ENCODE peak calls at places on chromosomes 7 and 10, in six cellular contexts. L, X, D, Z, F and O are unnamed samples.

GRCh38 chr7:66894463-66895080 is 26.5 kb upstream of the TMEM248 start:
- DNase-seq in Z (peak), L (peak), F (no peak), X (peak), D (peak), O (peak)

GRCh38 chr7:107989618-107990373 is 13.2 kb downstream of the LAMB1 start:
- DNase-seq in F (no peak), Z (no peak), L (peak), D (no peak), X (no peak), O (peak)

GRCh38 chr10:132575320-132576201 is 38.0 kb downstream of the INPP5A start:
- DNase-seq in X (no peak), L (peak), F (no peak), D (no peak), Z (no peak), O (peak)

GRCh38 chr10:45404087-45404769 is 30.2 kb downstream of the ALOX5 start:
- DNase-seq in L (no peak), D (no peak), Z (no peak), F (peak), X (no peak), O (no peak)

GRCh38 chr7:35749548-35749947 is 51.3 kb upstream of the SEPTIN7 start:
- DNase-seq in L (peak), X (no peak), D (no peak), F (peak), Z (no peak), O (peak)

GRCh38 chr10:44339218-44339617 is 45.7 kb downstream of the CXCL12 start:
- DNase-seq in L (peak), F (peak), X (no peak), Z (no peak), D (no peak), O (no peak)

GRCh38 chr10:100364735-100365391 is 17.8 kb downstream of the SCD start:
- DNase-seq in Z (peak), F (no peak), D (no peak), X (no peak), L (peak), O (peak)

GRCh38 chr10:80532571-80532970 is 5.1 kb upstream of the SH2D4B start:
- DNase-seq in L (no peak), F (no peak), X (no peak), Z (no peak), D (no peak), O (no peak)

GRCh38 chr7:142300689-142301088 is 42.8 kb upstream of the PRSS58 start:
- DNase-seq in D (no peak), L (no peak), X (peak), Z (peak), F (no peak), O (no peak)

GRCh38 chr7:80439894-80440811 is 71.7 kb downstream of the GNAT3 start:
- DNase-seq in Z (no peak), D (no peak), X (no peak), F (no peak), L (peak), O (peak)

GRCh38 chr7:138370956-138371355 is 89.1 kb upstream of the TRIM24 start:
- DNase-seq in D (no peak), X (no peak), L (no peak), F (no peak), Z (no peak), O (no peak)

GRCh38 chr7:154853727-154854095 is 149.2 kb downstream of the PAXIP1 start:
- DNase-seq in X (no peak), Z (no peak), F (peak), D (no peak), L (no peak), O (peak)

GRCh38 chr10:116044722-116045374 is 228.2 kb downstream of the GFRA1 start:
- DNase-seq in L (no peak), D (no peak), F (no peak), X (no peak), Z (no peak), O (peak)

GRCh38 chr7:129665013-129665401 is 53.5 kb downstream of the NRF1 start:
- DNase-seq in Z (peak), X (peak), F (peak), D (no peak), L (peak), O (peak)

GRCh38 chr7:43650457-43651052 is 67.6 kb downstream of the STK17A start:
- DNase-seq in L (peak), Z (no peak), D (no peak), X (no peak), F (no peak), O (peak)

GRCh38 chr7:148883233-148884048 is 650 bp downstream of the EZH2 start:
- DNase-seq in Z (no peak), X (no peak), F (no peak), L (no peak), D (peak), O (peak)

GRCh38 chr10:92822964-92823363 is 25.4 kb upstream of the EXOC6 start:
- DNase-seq in F (no peak), L (peak), Z (no peak), D (no peak), X (no peak), O (peak)

GRCh38 chr10:101489355-101489754 is 98.7 kb downstream of the POLL start:
- DNase-seq in X (no peak), L (peak), Z (no peak), D (no peak), F (no peak), O (peak)

GRCh38 chr7:149788300-149788851 is 15.0 kb upstream of the ZNF467 start:
- DNase-seq in L (no peak), F (no peak), X (no peak), D (no peak), Z (no peak), O (no peak)

GRCh38 chr7:138429577-138430250 is 30.3 kb upstream of the TRIM24 start:
- DNase-seq in L (no peak), Z (no peak), D (no peak), X (no peak), F (no peak), O (no peak)

GRCh38 chr7:100888988-100889760 is at the start of gene UFSP1:
- DNase-seq in X (no peak), L (no peak), D (no peak), Z (peak), F (peak), O (no peak)

GRCh38 chr7:155002411-155003214 is at the start of gene PAXIP1:
- DNase-seq in F (peak), Z (peak), X (no peak), L (peak), D (peak), O (peak)

GRCh38 chr7:79653136-79653631 is 199.7 kb upstream of the MAGI2 start:
- DNase-seq in D (no peak), F (no peak), L (peak), X (no peak), Z (no peak), O (no peak)

GRCh38 chr7:1192171-1192676 is 32.2 kb upstream of the ZFAND2A start:
- DNase-seq in F (no peak), Z (no peak), D (no peak), X (no peak), L (peak), O (peak)

GRCh38 chr10:57624856-57625592 is 642.7 kb downstream of the IPMK start:
- DNase-seq in L (no peak), F (no peak), Z (no peak), X (no peak), D (no peak), O (no peak)
- H4K91ac ChIP-seq in L (no peak), F (no peak), Z (no peak), X (no peak), D (no peak), O (no peak)

GRCh38 chr7:94907026-94907419 is 371 bp upstream of the PPP1R9A start:
- DNase-seq in L (no peak), D (no peak), Z (no peak), X (no peak), F (no peak), O (no peak)

GRCh38 chr7:94906035-94906796 is 1.2 kb upstream of the PPP1R9A start:
- DNase-seq in Z (no peak), X (no peak), F (peak), L (no peak), D (no peak), O (no peak)

GRCh38 chr7:94907420-94908203 is at the start of gene PPP1R9A:
- DNase-seq in X (peak), D (peak), F (no peak), Z (peak), L (no peak), O (peak)

GRCh38 chr7:94909023-94909466 is 1.7 kb downstream of the PPP1R9A start:
- DNase-seq in L (no peak), D (peak), X (no peak), Z (no peak), F (no peak), O (no peak)

GRCh38 chr7:94908204-94909022 is 1.0 kb downstream of the PPP1R9A start:
- DNase-seq in Z (peak), D (peak), X (peak), F (peak), L (no peak), O (peak)
- H2BK120ac ChIP-seq in Z (no peak), D (no peak), X (peak), F (no peak), L (no peak), O (no peak)

GRCh38 chr10:130233426-130233825 is 97.2 kb downstream of the GLRX3 start:
- DNase-seq in F (no peak), X (no peak), L (no peak), D (no peak), Z (no peak), O (no peak)

GRCh38 chr10:130230611-130231010 is 94.4 kb downstream of the GLRX3 start:
- DNase-seq in X (no peak), Z (peak), D (no peak), L (no peak), F (no peak), O (no peak)

GRCh38 chr10:130231211-130231850 is 95.1 kb downstream of the GLRX3 start:
- DNase-seq in Z (peak), X (no peak), F (no peak), L (no peak), D (no peak), O (no peak)

GRCh38 chr10:130234171-130234965 is 98.2 kb downstream of the GLRX3 start:
- DNase-seq in Z (peak), F (no peak), L (no peak), X (no peak), D (no peak), O (no peak)

GRCh38 chr10:130232361-130233360 is 96.5 kb downstream of the GLRX3 start:
- DNase-seq in L (no peak), D (no peak), X (no peak), F (no peak), Z (peak), O (no peak)
- H3K27ac ChIP-seq in L (no peak), D (no peak), X (no peak), F (no peak), Z (no peak), O (no peak)

GRCh38 chr7:132490474-132490873 is 85.8 kb downstream of the PLXNA4 start:
- DNase-seq in D (no peak), Z (no peak), X (no peak), L (no peak), F (no peak), O (no peak)
- H4K91ac ChIP-seq in D (no peak), Z (no peak), X (no peak), L (no peak), F (no peak), O (no peak)

GRCh38 chr7:27361522-27361921 is 118.9 kb downstream of the EVX1 start:
- DNase-seq in L (no peak), Z (no peak), D (no peak), X (no peak), F (no peak), O (no peak)
- H2BK120ac ChIP-seq in L (no peak), Z (no peak), D (no peak), X (no peak), F (no peak), O (no peak)

DNA sequence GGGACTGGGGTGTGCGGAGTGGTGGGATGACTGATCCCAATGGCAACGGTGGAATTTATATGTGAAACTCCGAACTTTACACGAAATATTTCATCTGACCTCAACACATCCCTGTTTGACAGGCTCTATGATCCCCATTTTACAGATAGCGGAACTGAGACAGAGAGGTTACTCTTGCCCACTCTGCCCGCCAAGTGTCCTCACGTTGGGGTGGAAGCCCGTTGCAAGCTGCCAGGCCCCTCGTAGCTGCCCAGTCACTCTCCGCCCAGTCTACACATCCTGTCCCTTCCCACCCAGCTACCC is 397 bp upstream of the NFE2L3 start:
- DNase-seq in Z (no peak), D (no peak), F (no peak), L (no peak), X (no peak), O (no peak)
- H3K27ac ChIP-seq in Z (no peak), D (no peak), F (no peak), L (peak), X (no peak), O (no peak)

GRCh38 chr10:120204877-120205276 is 252.2 kb upstream of the PLPP4 start:
- DNase-seq in D (no peak), L (no peak), Z (no peak), X (no peak), F (no peak), O (no peak)
- H4K91ac ChIP-seq in D (no peak), L (no peak), Z (no peak), X (no peak), F (no peak), O (no peak)

GRCh38 chr7:20307119-20307518 is 23.6 kb upstream of the ITGB8 start:
- DNase-seq in D (peak), L (peak), X (no peak), F (peak), Z (no peak), O (peak)

GRCh38 chr7:20306499-20306946 is 24.2 kb upstream of the ITGB8 start:
- DNase-seq in L (no peak), F (peak), D (peak), X (no peak), Z (peak), O (peak)

GRCh38 chr7:20305726-20306125 is 25.0 kb upstream of the ITGB8 start:
- DNase-seq in F (no peak), X (no peak), D (no peak), L (no peak), Z (no peak), O (no peak)

GRCh38 chr7:20310963-20311742 is 19.5 kb upstream of the ITGB8 start:
- DNase-seq in D (no peak), L (peak), X (no peak), F (peak), Z (no peak), O (peak)

DNA sequence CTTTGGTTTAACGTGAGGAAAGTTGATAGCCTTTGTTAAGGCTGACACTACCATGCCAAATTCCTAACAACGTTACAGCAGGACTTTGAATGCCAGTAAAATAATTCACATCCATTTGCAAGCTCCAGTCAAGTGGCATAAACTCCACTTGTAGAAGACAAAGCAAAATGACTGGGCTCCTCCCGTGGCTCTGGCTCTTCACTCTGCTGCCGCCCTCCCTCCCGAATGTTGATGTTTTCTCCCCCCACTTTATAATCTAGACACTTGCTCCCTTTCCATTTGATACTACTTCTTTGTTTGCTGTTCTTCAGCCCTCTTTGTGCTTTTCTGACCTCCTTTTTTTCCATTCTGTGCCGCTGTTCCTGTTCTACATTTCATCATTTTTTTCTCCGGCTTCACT is 22.8 kb upstream of the ITGB8 start:
- DNase-seq in L (no peak), X (no peak), D (peak), Z (peak), F (no peak), O (peak)
- H2BK120ac ChIP-seq in L (no peak), X (no peak), D (no peak), Z (peak), F (no peak), O (no peak)

GRCh38 chr10:86946215-86947170 is 10.9 kb downstream of the MMRN2 start:
- DNase-seq in X (no peak), L (no peak), Z (peak), F (no peak), D (no peak), O (no peak)

GRCh38 chr10:86944907-86945306 is 12.5 kb downstream of the MMRN2 start:
- DNase-seq in D (no peak), L (no peak), Z (no peak), F (no peak), X (no peak), O (no peak)

GRCh38 chr10:86944471-86944870 is 12.9 kb downstream of the MMRN2 start:
- DNase-seq in L (peak), F (no peak), D (no peak), Z (peak), X (no peak), O (no peak)

GRCh38 chr10:86944031-86944419 is 13.4 kb downstream of the MMRN2 start:
- DNase-seq in L (no peak), F (no peak), Z (peak), X (no peak), D (no peak), O (no peak)

DNA sequence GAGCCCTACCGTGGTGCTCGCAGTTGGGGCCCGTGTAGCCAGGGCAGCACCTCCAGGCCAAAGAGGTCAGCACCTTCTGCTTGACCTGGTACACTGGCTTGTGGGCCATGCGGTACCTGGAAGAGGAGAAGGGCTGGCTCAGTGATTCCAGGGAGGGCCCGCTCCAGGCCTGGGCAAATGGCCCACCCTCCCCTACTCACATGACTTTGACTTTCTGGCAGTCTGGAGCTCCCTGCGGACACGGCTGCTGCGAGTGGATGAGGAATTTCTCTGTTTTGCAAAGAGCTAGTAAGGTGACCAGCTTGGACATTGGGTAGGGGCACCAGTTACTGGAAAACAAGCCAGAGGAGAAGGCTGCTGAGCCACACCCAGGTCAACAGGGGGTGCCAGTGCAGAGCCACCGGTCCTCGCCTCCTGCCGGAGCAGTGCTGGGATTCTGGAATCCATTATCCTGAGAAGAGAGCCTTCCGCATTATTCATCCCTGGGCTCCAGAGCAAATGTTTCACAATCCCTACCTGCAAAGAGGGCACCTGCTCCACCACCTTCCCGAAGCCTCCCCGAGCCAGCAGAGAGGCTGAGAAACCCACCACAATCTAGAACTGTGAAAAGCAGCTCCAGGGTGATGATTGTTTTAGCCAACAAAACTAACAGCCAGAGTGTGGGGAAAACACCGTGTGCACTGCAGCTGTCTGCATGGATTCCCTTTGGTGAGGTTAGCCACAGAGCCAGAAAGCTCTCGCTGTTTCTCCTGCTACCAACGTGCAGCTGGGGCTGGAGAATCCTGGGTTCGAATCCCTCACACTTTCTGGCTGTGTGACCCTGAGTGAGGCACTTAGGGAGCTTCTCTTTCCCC is 11.8 kb downstream of the MMRN2 start:
- DNase-seq in D (no peak), F (peak), L (no peak), X (peak), Z (peak), O (no peak)
- H3K27ac ChIP-seq in D (no peak), F (no peak), L (no peak), X (no peak), Z (no peak), O (no peak)

DNA sequence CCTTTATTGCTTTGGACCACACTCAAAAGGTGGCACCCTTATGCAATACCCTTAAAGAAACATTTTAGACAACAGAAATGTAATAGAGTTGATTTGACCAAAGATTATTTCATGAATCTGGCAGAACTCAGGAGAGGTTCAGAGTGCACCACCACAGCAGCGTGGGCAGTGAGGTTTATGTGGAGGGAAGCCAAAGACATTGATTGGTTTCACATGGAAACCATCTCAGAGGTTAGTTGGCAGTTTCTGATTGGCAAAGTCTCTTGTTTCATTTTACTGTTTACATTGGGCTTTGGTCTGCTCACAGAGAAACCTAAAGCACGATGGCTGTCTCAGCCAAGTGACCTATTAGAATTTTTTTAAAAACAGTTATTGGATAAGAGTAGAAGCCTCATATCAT is 101.3 kb downstream of the SDHAF3 start:
- DNase-seq in D (no peak), Z (no peak), F (no peak), X (no peak), L (no peak), O (no peak)
- H4K91ac ChIP-seq in D (no peak), Z (no peak), F (no peak), X (no peak), L (no peak), O (no peak)